ENCODE peak calls at places on chromosomes 4 and X, in six cellular contexts. P, Y, I, H, R and T are unnamed samples.

GRCh38 chr4:86670739-86671138 is 76.6 kb downstream of the PTPN13 start:
- DNase-seq in P (peak), R (no peak), Y (peak), H (no peak), I (no peak), T (no peak)

GRCh38 chr4:8830611-8831200 is 40.9 kb downstream of the HMX1 start:
- DNase-seq in Y (no peak), P (no peak), H (no peak), R (no peak), I (no peak), T (no peak)

GRCh38 chrX:85963736-85964135 is 83.6 kb downstream of the CHM start:
- DNase-seq in I (no peak), H (no peak), Y (peak), P (peak), R (no peak), T (peak)

GRCh38 chr4:68271851-68272756 is 26.6 kb upstream of the TMPRSS11B start:
- DNase-seq in H (no peak), Y (no peak), P (peak), R (no peak), I (no peak), T (no peak)

GRCh38 chrX:41336447-41336846 is 2.5 kb downstream of the DDX3X start:
- DNase-seq in R (no peak), H (no peak), I (no peak), Y (no peak), P (no peak), T (no peak)

GRCh38 chr4:110619401-110620247 is 3.3 kb downstream of the PITX2 start:
- DNase-seq in H (no peak), Y (no peak), R (no peak), P (no peak), I (peak), T (no peak)

GRCh38 chrX:63115196-63115595 is 235.9 kb downstream of the SPIN4 start:
- DNase-seq in Y (no peak), H (no peak), R (no peak), I (no peak), P (no peak), T (no peak)

GRCh38 chr4:23782778-23783455 is 106.9 kb downstream of the PPARGC1A start:
- DNase-seq in H (no peak), Y (no peak), I (no peak), P (no peak), R (no peak), T (no peak)

GRCh38 chr4:133621628-133622027 is 472.5 kb downstream of the PCDH10 start:
- DNase-seq in R (no peak), P (no peak), Y (no peak), H (no peak), I (no peak), T (no peak)

GRCh38 chrX:12007881-12008280 is 130.4 kb upstream of the FRMPD4 start:
- DNase-seq in R (no peak), P (peak), Y (peak), H (no peak), I (no peak), T (no peak)

GRCh38 chr4:47729086-47729763 is 108.6 kb downstream of the CORIN start:
- DNase-seq in H (no peak), I (no peak), Y (no peak), R (no peak), P (no peak), T (no peak)

GRCh38 chr4:127967141-127967775 is 2.1 kb downstream of the ABHD18 start:
- DNase-seq in I (no peak), H (no peak), Y (no peak), P (no peak), R (no peak), T (no peak)

GRCh38 chr4:46844325-46844917 is 64.6 kb downstream of the COX7B2 start:
- DNase-seq in H (no peak), P (peak), Y (peak), R (peak), I (peak), T (no peak)

GRCh38 chrX:25048176-25048575 is 32.4 kb upstream of the ARX start:
- DNase-seq in R (no peak), P (no peak), I (no peak), H (no peak), Y (no peak), T (no peak)

GRCh38 chr4:113637823-113638691 is 123.5 kb downstream of the CAMK2D start:
- DNase-seq in Y (no peak), I (no peak), P (no peak), R (no peak), H (no peak), T (no peak)

GRCh38 chr4:32147446-32148064 is 1427.4 kb downstream of the PCDH7 start:
- DNase-seq in H (no peak), R (no peak), I (no peak), Y (no peak), P (no peak), T (no peak)

GRCh38 chr4:110249687-110250387 is 51.4 kb upstream of the ELOVL6 start:
- DNase-seq in R (no peak), I (no peak), H (no peak), Y (no peak), P (no peak), T (no peak)

GRCh38 chr4:163598489-163598888 is 104.0 kb downstream of the TMA16 start:
- DNase-seq in R (no peak), H (no peak), I (no peak), Y (no peak), P (no peak), T (no peak)